ENCODE peak calls at places on chromosomes 11 and 22, in eight cellular contexts. T is upper lobe of right lung, O is A549, K is astrocyte, Z is sigmoid colon, X is tibial nerve, G is dorsolateral prefrontal cortex, J is cardiac muscle cell. A is an unnamed sample.

GRCh38 chr11:73314121-73314948 is 6.3 kb downstream of the ARHGEF17 start:
- DNase-seq in T (peak), O (peak), K (peak), Z (peak), X (no peak), G (peak), J (peak), A (no peak)

GRCh38 chr11:9448576-9449352 is 12.0 kb upstream of the ZNF143 start:
- DNase-seq in T (peak), O (no peak), K (no peak), Z (no peak), X (no peak), G (no peak), J (no peak), A (no peak)

GRCh38 chr11:111393096-111393495 is 14.0 kb upstream of the POU2AF1 start:
- DNase-seq in T (no peak), O (no peak), K (peak), Z (no peak), X (no peak), G (no peak), J (no peak), A (no peak)

GRCh38 chr22:28594784-28595324 is 84.8 kb downstream of the TTC28 start:
- DNase-seq in T (no peak), O (peak), K (peak), Z (no peak), X (no peak), G (no peak), J (peak), A (no peak)

GRCh38 chr11:78127408-78127807 is 12.0 kb downstream of the ALG8 start:
- DNase-seq in T (no peak), O (no peak), K (no peak), Z (no peak), X (no peak), G (no peak), J (no peak), A (no peak)

GRCh38 chr11:96827164-96827563 is 437.4 kb downstream of the JRKL start:
- DNase-seq in T (no peak), O (peak), K (peak), Z (no peak), X (no peak), G (no peak), J (peak), A (no peak)

GRCh38 chr11:93720522-93720921 is 20.8 kb downstream of the TAF1D start:
- DNase-seq in T (no peak), O (no peak), K (no peak), Z (no peak), X (no peak), G (no peak), J (no peak), A (no peak)

GRCh38 chr11:71977743-71978418 is 20.8 kb upstream of the IL18BP start:
- DNase-seq in T (no peak), O (peak), K (peak), Z (peak), X (no peak), G (no peak), J (peak), A (peak)

GRCh38 chr11:65651589-65652510 is 10.9 kb downstream of the RELA start:
- DNase-seq in T (peak), O (no peak), K (peak), Z (peak), X (no peak), G (no peak), J (peak), A (no peak)

GRCh38 chr11:2828585-2829330 is 56.8 kb downstream of the CDKN1C start:
- DNase-seq in T (no peak), O (no peak), K (no peak), Z (no peak), X (no peak), G (no peak), J (no peak), A (no peak)
- TF ChIP-seq CTCF in T (no peak), O (no peak), K (no peak), Z (no peak), X (no peak), G (no peak), J (no peak), A (no peak)

DNA sequence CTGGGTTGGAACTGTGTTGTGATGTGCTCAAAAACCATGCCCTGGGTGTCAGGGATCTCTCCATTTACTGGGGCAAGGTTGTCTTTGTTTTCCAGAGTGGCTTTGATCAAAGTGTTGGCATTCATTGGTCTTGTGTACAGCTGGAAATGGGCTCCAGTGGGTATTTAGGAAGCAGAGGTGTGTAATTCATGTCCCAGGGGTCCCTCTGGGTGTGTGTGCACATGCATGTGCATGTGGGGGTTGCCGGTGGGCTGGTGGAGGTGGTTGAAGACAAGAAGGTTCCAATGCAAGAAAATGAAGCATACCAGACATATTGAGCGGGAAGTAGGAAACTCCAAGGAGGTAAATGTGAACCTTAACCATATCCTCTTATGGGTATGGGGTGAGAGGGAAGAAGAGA is 121.7 kb downstream of the ME3 start:
- DNase-seq in T (no peak), O (no peak), K (no peak), Z (no peak), X (no peak), G (no peak), J (no peak), A (no peak)
- H3K27ac ChIP-seq in T (peak), O (no peak), K (no peak), Z (peak), X (no peak), G (peak), J (no peak), A (no peak)

GRCh38 chr22:32745996-32746322 is 55.5 kb upstream of the TIMP3 start:
- DNase-seq in T (no peak), O (no peak), K (no peak), Z (no peak), X (no peak), G (no peak), J (no peak), A (no peak)

GRCh38 chr22:32747588-32747987 is 53.9 kb upstream of the TIMP3 start:
- DNase-seq in T (no peak), O (no peak), K (no peak), Z (no peak), X (no peak), G (no peak), J (no peak), A (no peak)

GRCh38 chr22:32745251-32745995 is 56.1 kb upstream of the TIMP3 start:
- DNase-seq in T (no peak), O (no peak), K (peak), Z (peak), X (no peak), G (no peak), J (peak), A (no peak)

GRCh38 chr22:32748509-32748908 is 53.0 kb upstream of the TIMP3 start:
- DNase-seq in T (no peak), O (no peak), K (no peak), Z (no peak), X (no peak), G (no peak), J (no peak), A (no peak)

GRCh38 chr22:32746715-32747114 is 54.8 kb upstream of the TIMP3 start:
- DNase-seq in T (no peak), O (no peak), K (no peak), Z (peak), X (no peak), G (no peak), J (no peak), A (no peak)
- TF ChIP-seq CTCF in T (no peak), O (no peak), K (no peak), Z (no peak), X (no peak), G (no peak), J (no peak), A (no peak)

GRCh38 chr22:17171313-17172171 is 12.5 kb upstream of the HDHD5 start:
- DNase-seq in T (peak), O (peak), K (peak), Z (peak), X (peak), G (peak), J (peak), A (peak)
- H3K27ac ChIP-seq in T (peak), O (peak), K (peak), Z (peak), X (peak), G (peak), J (peak), A (no peak)

GRCh38 chr22:35102663-35103062 is 36.7 kb downstream of the ISX start:
- DNase-seq in T (no peak), O (peak), K (no peak), Z (no peak), X (no peak), G (no peak), J (peak), A (no peak)
- TF ChIP-seq CTCF in T (no peak), O (no peak), K (no peak), Z (no peak), X (no peak), G (no peak), J (no peak), A (no peak)

GRCh38 chr11:35362571-35362980 is 56.8 kb downstream of the SLC1A2 start:
- DNase-seq in T (no peak), O (no peak), K (no peak), Z (no peak), X (no peak), G (no peak), J (no peak), A (no peak)
- H3K27ac ChIP-seq in T (no peak), O (peak), K (no peak), Z (peak), X (no peak), G (peak), J (no peak), A (no peak)

A was measured in CD4-positive, alpha-beta T cell.